ENCODE peak calls at places on chromosomes 2 and 18, in seven cellular contexts. A is HCT116, U is HepG2, B is K562, J is H1, G is SK-N-SH, X is GM12878. I is an unnamed sample.

GRCh38 chr2:127586136-127586535 is 50.7 kb downstream of the MYO7B start:
- DNase-seq in A (no peak), U (no peak), B (no peak), J (no peak), G (no peak), X (no peak), I (no peak)

GRCh38 chr2:108965540-108966299 is 23.3 kb downstream of the EDAR start:
- DNase-seq in A (no peak), U (no peak), B (no peak), J (no peak), G (no peak), X (no peak), I (no peak)

GRCh38 chr18:11246883-11247282 is 97.5 kb upstream of the PIEZO2 start:
- DNase-seq in A (no peak), U (no peak), B (no peak), J (no peak), G (no peak), X (no peak), I (no peak)

GRCh38 chr18:56952026-56952425 is 194.9 kb upstream of the BOD1L2 start:
- DNase-seq in A (no peak), U (no peak), B (no peak), J (no peak), G (no peak), X (no peak), I (no peak)

GRCh38 chr2:176140520-176141317 is 10.6 kb upstream of the HOXD4 start:
- DNase-seq in A (peak; percentile 48), U (peak; percentile 60), B (peak; percentile 95), J (peak; percentile 66), G (peak; percentile 96), X (peak; percentile 24), I (peak; percentile 72)

GRCh38 chr2:13046557-13047165 is 329.9 kb downstream of the TRIB2 start:
- DNase-seq in A (peak; percentile 6), U (peak; percentile 4), B (no peak), J (no peak), G (no peak), X (no peak), I (peak; percentile 38)

GRCh38 chr2:239814917-239815637 is 210.1 kb downstream of the NDUFA10 start:
- DNase-seq in A (no peak), U (no peak), B (no peak), J (no peak), G (no peak), X (no peak), I (no peak)

GRCh38 chr2:196170681-196171247 is 614 bp downstream of the STK17B start:
- DNase-seq in A (no peak), U (peak; percentile 9), B (no peak), J (no peak), G (no peak), X (no peak), I (peak; percentile 19)

GRCh38 chr18:27599202-27599829 is 414.2 kb upstream of the CHST9 start:
- DNase-seq in A (peak; percentile 24), U (peak; percentile 40), B (peak; percentile 56), J (no peak), G (peak; percentile 24), X (no peak), I (peak; percentile 21)

GRCh38 chr18:50013363-50014138 is 181.4 kb downstream of the MYO5B start:
- DNase-seq in A (no peak), U (no peak), B (no peak), J (no peak), G (no peak), X (no peak), I (no peak)

GRCh38 chr2:230067990-230068657 is 600 bp downstream of the SLC16A14 start:
- DNase-seq in A (no peak), U (no peak), B (no peak), J (no peak), G (peak; percentile 82), X (no peak), I (peak; percentile 38)

GRCh38 chr2:102301867-102302362 is 9.4 kb upstream of the IL1RL1 start:
- DNase-seq in A (peak; percentile 39), U (no peak), B (no peak), J (peak; percentile 7), G (no peak), X (peak; percentile 47), I (no peak)

GRCh38 chr2:6679481-6679880 is 186.2 kb downstream of the CMPK2 start:
- DNase-seq in A (no peak), U (no peak), B (no peak), J (peak; percentile 7), G (no peak), X (no peak), I (no peak)

GRCh38 chr2:118906186-118906585 is 35.8 kb upstream of the MARCO start:
- DNase-seq in A (no peak), U (no peak), B (no peak), J (no peak), G (no peak), X (no peak), I (no peak)

GRCh38 chr2:2648094-2648493 is 317.0 kb upstream of the MYT1L start:
- DNase-seq in A (no peak), U (no peak), B (no peak), J (no peak), G (no peak), X (no peak), I (no peak)

GRCh38 chr2:231162036-231162345 is 36.4 kb upstream of the ARMC9 start:
- DNase-seq in A (no peak), U (no peak), B (no peak), J (no peak), G (no peak), X (no peak), I (no peak)

GRCh38 chr2:204074434-204074833 is 137.9 kb downstream of the ICOS start:
- DNase-seq in A (no peak), U (no peak), B (no peak), J (no peak), G (peak; percentile 37), X (no peak), I (no peak)

GRCh38 chr2:55628931-55629330 is 11.5 kb upstream of the PPP4R3B start:
- DNase-seq in A (no peak), U (no peak), B (no peak), J (no peak), G (no peak), X (no peak), I (no peak)

GRCh38 chr2:217477583-217477982 is 525.2 kb downstream of the TNS1 start:
- DNase-seq in A (no peak), U (no peak), B (no peak), J (no peak), G (no peak), X (no peak), I (no peak)

DNA sequence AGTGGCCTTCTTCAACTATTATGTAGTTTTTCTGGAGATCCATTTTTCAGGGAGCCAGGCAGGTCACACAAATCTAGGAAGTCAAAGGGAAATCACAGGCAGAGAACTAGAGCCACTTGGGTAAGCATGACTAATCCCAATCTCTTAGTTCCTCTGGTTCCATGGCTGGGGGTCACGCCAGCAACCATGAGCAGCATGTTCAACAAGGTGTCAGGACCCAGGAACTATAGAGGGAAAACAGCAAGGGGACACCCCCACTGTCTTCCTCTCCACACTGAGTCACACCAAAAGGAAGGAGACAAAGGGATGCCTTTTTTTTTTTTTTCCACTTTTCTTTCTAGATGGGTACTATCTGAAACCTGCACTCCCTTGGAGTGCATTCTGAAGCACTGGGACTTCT is 250.9 kb downstream of the OTX1 start:
- DNase-seq in A (no peak), U (no peak), B (no peak), J (no peak), G (no peak), X (no peak), I (no peak)
- TF ChIP-seq JUND in A (no peak), U (no peak), B (no peak), J (no peak), G (no peak), X (no peak), I (no peak)

DNA sequence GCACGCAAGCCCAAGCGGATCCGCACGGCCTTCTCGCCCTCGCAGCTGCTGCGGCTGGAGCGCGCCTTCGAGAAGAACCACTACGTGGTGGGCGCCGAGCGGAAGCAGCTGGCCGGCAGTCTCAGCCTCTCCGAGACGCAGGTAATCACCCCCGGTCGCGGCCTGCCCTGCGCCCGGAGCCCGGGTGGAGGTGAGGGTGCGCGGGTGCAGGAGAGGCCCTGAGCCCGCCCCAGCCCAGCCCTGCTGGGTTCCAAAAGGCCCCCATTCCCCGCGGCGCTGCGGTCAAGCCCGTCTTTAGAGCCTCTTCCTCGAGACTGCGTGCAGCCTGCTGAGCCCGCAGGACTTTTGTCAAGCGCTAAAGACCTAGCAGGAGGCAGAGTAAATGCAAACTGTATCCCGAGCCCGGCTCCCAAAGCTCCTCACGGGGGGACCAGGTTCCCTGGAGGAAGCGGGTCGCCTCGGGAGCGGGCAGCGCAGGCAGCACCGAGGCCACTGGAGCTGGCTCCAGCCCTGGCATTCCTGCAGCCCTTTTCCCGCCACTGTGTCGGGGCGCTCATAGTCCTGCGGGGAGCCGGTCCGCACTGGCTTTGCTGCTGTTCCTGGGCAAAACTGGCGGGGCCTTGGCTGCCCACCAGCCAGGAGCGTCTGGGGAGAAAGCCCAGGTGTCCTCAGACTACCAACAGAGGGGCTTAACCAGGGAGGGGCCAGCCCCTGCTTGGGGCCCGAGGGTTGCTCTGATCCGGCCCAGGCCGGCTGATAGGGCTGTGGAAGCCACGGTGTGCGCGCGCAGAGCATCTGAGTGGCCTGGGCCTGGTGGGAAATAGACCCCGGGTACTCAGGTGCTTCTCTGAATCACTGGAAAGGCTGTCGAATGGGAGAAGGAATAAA is 7.3 kb downstream of the EMX1 start:
- DNase-seq in A (no peak), U (no peak), B (no peak), J (no peak), G (peak; percentile 60), X (no peak), I (no peak)
- TF ChIP-seq JUND in A (no peak), U (no peak), B (no peak), J (no peak), G (no peak), X (no peak), I (no peak)

DNA sequence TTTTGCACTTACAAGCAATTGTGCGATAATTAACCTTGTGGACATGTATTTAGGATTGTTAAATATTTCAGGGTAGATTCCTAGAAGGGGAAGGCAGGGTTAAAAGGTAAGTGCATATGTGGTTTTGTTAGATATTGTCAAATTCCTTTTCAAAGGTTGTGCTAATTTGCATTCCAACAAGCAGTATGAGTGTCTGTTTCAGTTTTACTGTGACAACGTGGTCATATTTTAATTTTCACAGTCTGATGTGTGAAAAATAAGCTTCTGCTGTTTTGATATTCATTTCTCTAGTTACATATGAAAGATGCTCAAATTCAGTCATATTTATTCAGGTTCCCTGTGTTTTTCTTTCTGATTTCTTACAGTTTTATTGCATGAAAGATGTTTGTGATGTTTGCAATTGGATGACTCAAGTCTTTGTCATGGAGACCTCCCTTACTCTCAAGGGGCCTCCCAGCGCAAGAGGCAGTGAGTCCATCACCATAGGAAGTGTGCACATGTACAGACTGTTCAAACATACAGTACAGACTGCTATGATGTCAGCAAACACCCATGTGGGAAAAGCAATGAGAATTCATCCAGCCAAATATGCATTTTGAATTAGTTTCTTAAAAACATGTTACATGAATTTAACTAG is 310.8 kb downstream of the GALR1 start:
- DNase-seq in A (no peak), U (no peak), B (no peak), J (no peak), G (no peak), X (no peak), I (no peak)
- TF ChIP-seq JUND in A (no peak), U (no peak), B (no peak), J (no peak), G (no peak), X (no peak), I (no peak)

DNA sequence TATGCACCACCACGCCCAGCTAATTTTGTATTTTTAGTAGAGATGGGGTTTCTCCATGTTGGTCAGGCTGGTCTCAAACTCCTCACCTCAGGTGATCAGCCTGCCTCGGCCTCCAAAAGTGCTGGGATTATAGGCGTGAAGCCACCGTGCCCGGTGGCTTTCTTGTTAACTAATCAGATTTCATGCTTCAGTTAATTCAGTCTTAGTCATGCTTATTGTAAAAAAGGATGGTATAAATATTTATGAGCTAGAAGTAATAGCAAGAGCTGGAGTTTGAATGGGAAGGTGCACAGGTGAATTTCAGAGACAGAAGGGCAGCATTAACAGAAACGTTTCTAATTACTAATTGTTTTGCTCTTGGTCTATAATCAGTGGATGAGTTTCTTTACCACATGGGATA is 10.3 kb downstream of the GEMIN6 start:
- DNase-seq in A (no peak), U (no peak), B (no peak), J (no peak), G (no peak), X (no peak), I (no peak)
- TF ChIP-seq JUND in A (no peak), U (no peak), B (no peak), J (no peak), G (no peak), X (no peak), I (no peak)

I was measured in T47D.